ENCODE peak calls at places on chromosomes 13 and 19, in four cellular contexts. G is stimulated activated CD8-positive, alpha-beta memory T cell treated with anti-CD3 and anti-CD28 coated beads, Interleukin-12 subunit alpha, Interleukin-12 subunit beta, amount 100 ng/mL, for 4 hours; Q is effector CD4-positive, alpha-beta T cell; U is HT1080. L is an unnamed sample.

GRCh38 chr13:33761744-33762143 is 56.2 kb upstream of the RFC3 start:
- DNase-seq in G (no peak), Q (no peak), U (peak), L (no peak)

GRCh38 chr19:53812335-53812734 is 11.8 kb downstream of the NLRP12 start:
- DNase-seq in G (no peak), Q (no peak), U (no peak), L (no peak)

GRCh38 chr19:44657211-44657921 is 13.7 kb downstream of the PVR start:
- DNase-seq in G (peak), Q (peak), U (peak), L (peak)

GRCh38 chr19:44592451-44592890 is 20.9 kb upstream of the IGSF23 start:
- DNase-seq in G (no peak), Q (no peak), U (no peak), L (no peak)

GRCh38 chr13:39040206-39040605 is 1.9 kb downstream of the NHLRC3 start:
- DNase-seq in G (no peak), Q (no peak), U (no peak), L (no peak)

GRCh38 chr13:92716749-92717148 is 509.9 kb upstream of the GPC6 start:
- DNase-seq in G (no peak), Q (no peak), U (peak), L (no peak)

GRCh38 chr19:45021971-45022370 is 16.9 kb upstream of the CLASRP start:
- DNase-seq in G (no peak), Q (no peak), U (no peak), L (no peak)

GRCh38 chr13:36981156-36981743 is 17.9 kb downstream of the ALG5 start:
- DNase-seq in G (no peak), Q (no peak), U (peak), L (no peak)

GRCh38 chr19:35220315-35220921 is 8.1 kb downstream of the FAM187B start:
- DNase-seq in G (no peak), Q (no peak), U (no peak), L (no peak)

GRCh38 chr19:48713041-48713863 is 6.3 kb downstream of the MAMSTR start:
- DNase-seq in G (no peak), Q (no peak), U (no peak), L (no peak)

GRCh38 chr19:46841458-46842083 is 9.1 kb downstream of the AP2S1 start:
- DNase-seq in G (no peak), Q (no peak), U (peak), L (no peak)

L was measured in omental fat pad.